ENCODE peak calls at places on chromosomes 13 and 19, in seven cellular contexts. J is NCI-H2029; W is tibial artery; R is Peyer's patch; T is H9; Y is activated CD4-positive, alpha-beta T cell treated with anti-CD3 and anti-CD28 coated beads, Interleukin-2, amount 50 U/mL, for 48 hours; H is heart right ventricle. X is an unnamed sample.
A peak's percentile ranks its signal among the peaks of the same experiment; 100 is the strongest.

GRCh38 chr13:26867451-26868067 is 107.0 kb upstream of the GPR12 start:
- DNase-seq in H (no peak), R (no peak), Y (no peak), W (no peak), J (no peak), T (no peak), X (peak; percentile 14)

GRCh38 chr13:111407381-111408131 is 87.1 kb downstream of the TEX29 start:
- DNase-seq in W (no peak), J (no peak), T (no peak), R (no peak), H (no peak), Y (no peak), X (no peak)

GRCh38 chr13:102033719-102034446 is 368.0 kb downstream of the FGF14 start:
- DNase-seq in R (no peak), J (no peak), T (no peak), W (no peak), Y (no peak), H (no peak), X (no peak)

GRCh38 chr13:49184621-49185020 is 35.5 kb upstream of the MLNR start:
- DNase-seq in W (no peak), R (no peak), H (no peak), Y (no peak), T (no peak), J (no peak), X (no peak)

GRCh38 chr13:73772449-73773186 is 361.6 kb downstream of the KLF12 start:
- DNase-seq in J (no peak), W (no peak), H (no peak), T (no peak), R (no peak), Y (no peak), X (no peak)

GRCh38 chr13:105920375-105920774 is 615.1 kb downstream of the EFNB2 start:
- DNase-seq in H (no peak), W (no peak), J (no peak), R (no peak), Y (no peak), T (no peak), X (peak; percentile 90)

GRCh38 chr19:33796164-33797100 is at the start of gene KCTD15:
- DNase-seq in H (peak; percentile 51), J (peak; percentile 12), T (peak; percentile 47), Y (peak; percentile 51), R (no peak), W (no peak), X (peak; percentile 60)

GRCh38 chr19:10612515-10613119 is 12.7 kb upstream of the SLC44A2 start:
- DNase-seq in H (peak; percentile 86), R (no peak), J (no peak), Y (no peak), T (no peak), W (peak; percentile 81), X (no peak)

GRCh38 chr19:4555657-4556561 is 3.6 kb downstream of the SEMA6B start:
- DNase-seq in R (no peak), W (no peak), Y (no peak), J (no peak), T (peak; percentile 92), H (no peak), X (no peak)

GRCh38 chr13:48857576-48857975 is 118.1 kb upstream of the FNDC3A start:
- DNase-seq in J (no peak), W (no peak), H (no peak), T (no peak), R (no peak), Y (no peak), X (no peak)

GRCh38 chr19:33440241-33440640 is 66.7 kb downstream of the CEBPG start:
- DNase-seq in J (no peak), R (no peak), T (no peak), Y (no peak), W (no peak), H (no peak), X (no peak)

GRCh38 chr13:51000576-51001260 is 91.1 kb downstream of the RNASEH2B start:
- DNase-seq in J (no peak), Y (no peak), H (peak; percentile 46), W (peak; percentile 66), T (no peak), R (no peak), X (peak; percentile 92)

GRCh38 chr19:48496959-48497727 is 14.5 kb downstream of the LMTK3 start:
- DNase-seq in W (no peak), R (no peak), T (no peak), J (no peak), H (no peak), Y (no peak), X (no peak)

GRCh38 chr13:25111557-25111956 is 15.6 kb downstream of the PABPC3 start:
- DNase-seq in H (no peak), J (no peak), R (no peak), T (no peak), W (no peak), Y (no peak), X (peak; percentile 36)

GRCh38 chr13:78875792-78876580 is 217.0 kb upstream of the OBI1 start:
- DNase-seq in T (peak; percentile 75), Y (peak; percentile 3), J (peak; percentile 20), W (no peak), H (no peak), R (no peak), X (no peak)

GRCh38 chr13:41487222-41487621 is 29.9 kb downstream of the RGCC start:
- DNase-seq in J (no peak), R (no peak), W (no peak), H (no peak), Y (no peak), T (no peak), X (no peak)

GRCh38 chr19:33229962-33230361 is 4.3 kb upstream of the SLC7A10 start:
- DNase-seq in Y (no peak), J (no peak), W (no peak), H (no peak), T (no peak), R (no peak), X (no peak)

GRCh38 chr13:23570099-23570926 is at the start of gene TNFRSF19:
- DNase-seq in W (no peak), J (no peak), R (no peak), H (peak; percentile 40), T (no peak), Y (no peak), X (peak; percentile 38)

GRCh38 chr13:77523834-77524728 is 11.4 kb upstream of the SCEL start:
- DNase-seq in W (no peak), T (no peak), Y (no peak), H (no peak), J (no peak), R (no peak), X (no peak)

GRCh38 chr13:41332829-41333228 is 21.8 kb downstream of the NAA16 start:
- DNase-seq in R (no peak), T (no peak), Y (no peak), W (no peak), H (no peak), J (no peak), X (no peak)

GRCh38 chr13:93847162-93847561 is 620.6 kb downstream of the GPC6 start:
- DNase-seq in W (no peak), J (no peak), T (no peak), Y (no peak), R (no peak), H (no peak), X (peak; percentile 83)

GRCh38 chr13:24135674-24136300 is 24.7 kb upstream of the SPATA13 start:
- DNase-seq in T (no peak), H (no peak), Y (no peak), J (no peak), W (no peak), R (no peak), X (no peak)

GRCh38 chr13:45180713-45181601 is 19.9 kb downstream of the KCTD4 start:
- DNase-seq in W (no peak), J (no peak), Y (no peak), H (no peak), T (no peak), R (no peak), X (no peak)

GRCh38 chr13:81745391-81745790 is 1404.5 kb upstream of the SPRY2 start:
- DNase-seq in Y (no peak), W (no peak), T (no peak), J (no peak), H (no peak), R (no peak), X (no peak)

GRCh38 chr13:109971006-109971744 is 184.8 kb upstream of the IRS2 start:
- DNase-seq in W (no peak), Y (no peak), H (peak; percentile 30), R (no peak), J (no peak), T (no peak), X (no peak)

GRCh38 chr19:49718511-49718910 is 27.6 kb downstream of the CPT1C start:
- DNase-seq in W (no peak), R (no peak), H (no peak), J (no peak), Y (no peak), T (no peak), X (no peak)